ENCODE peak calls at places on chromosomes 2 and 18, in five cellular contexts. M is breast epithelium, I is tibial nerve, A is spleen, F is heart left ventricle. O is an unnamed sample. For H3K4me1, the result is how much of the 10 kb centered on the place peaks cover.

GRCh38 chr2:2573658-2574293 is 242.7 kb upstream of the MYT1L start:
- DNase-seq in A (peak), I (no peak), F (no peak), M (no peak), O (no peak)

GRCh38 chr2:116980354-116980753 is 834.1 kb upstream of the DDX18 start:
- DNase-seq in M (no peak), F (no peak), A (no peak), I (no peak), O (no peak)

GRCh38 chr2:54695378-54695777 is 28.1 kb upstream of the EML6 start:
- DNase-seq in F (no peak), I (no peak), A (no peak), M (no peak), O (no peak)

GRCh38 chr2:159287733-159288132 is 1.2 kb upstream of the WDSUB1 start:
- DNase-seq in M (no peak), F (no peak), I (no peak), A (no peak), O (no peak)

GRCh38 chr18:77203071-77203470 is 46.6 kb upstream of the GALR1 start:
- DNase-seq in F (no peak), I (no peak), M (no peak), A (no peak), O (no peak)

GRCh38 chr2:65070172-65070830 is 14.1 kb downstream of the CEP68 start:
- DNase-seq in A (no peak), I (no peak), F (no peak), M (no peak), O (peak)

GRCh38 chr2:127415593-127416485 is 2.4 kb upstream of the PROC start:
- DNase-seq in A (peak), F (peak), M (peak), I (no peak), O (peak)

GRCh38 chr2:24577481-24577880 is 86.4 kb downstream of the NCOA1 start:
- DNase-seq in M (no peak), F (no peak), A (no peak), I (no peak), O (no peak)

GRCh38 chr2:207928079-207928478 is 97.2 kb downstream of the PLEKHM3 start:
- DNase-seq in I (no peak), M (no peak), A (no peak), F (no peak), O (no peak)

GRCh38 chr2:184596819-184597411 is 1.4 kb upstream of the ZNF804A start:
- DNase-seq in F (no peak), I (no peak), M (no peak), A (no peak), O (no peak)

GRCh38 chr2:46621499-46621898 is 142.1 kb downstream of the TMEM247 start:
- DNase-seq in I (no peak), F (no peak), M (no peak), A (no peak), O (no peak)

GRCh38 chr2:38534746-38535403 is 67.9 kb downstream of the HNRNPLL start:
- DNase-seq in F (no peak), I (no peak), M (no peak), A (no peak), O (no peak)

GRCh38 chr18:48848641-48849143 is 102.1 kb downstream of the SMAD7 start:
- DNase-seq in F (peak), I (no peak), A (no peak), M (no peak), O (no peak)

GRCh38 chr2:144826105-144826504 is 306.2 kb upstream of the ZEB2 start:
- DNase-seq in M (no peak), I (no peak), F (no peak), A (no peak), O (no peak)

GRCh38 chr2:234240917-234241316 is 190.4 kb downstream of the SPP2 start:
- DNase-seq in M (no peak), F (no peak), A (no peak), I (no peak), O (no peak)

GRCh38 chr2:161416633-161417427 is 733 bp downstream of the TBR1 start:
- DNase-seq in A (no peak), M (no peak), I (no peak), F (no peak), O (no peak)

GRCh38 chr18:48743046-48743445 is 204.2 kb downstream of the CTIF start:
- DNase-seq in M (no peak), A (no peak), F (peak), I (peak), O (peak)

GRCh38 chr2:19349911-19350677 is 8.3 kb downstream of the OSR1 start:
- DNase-seq in F (no peak), I (no peak), M (no peak), A (peak), O (no peak)

GRCh38 chr2:79512442-79513401 is at the start of gene CTNNA2:
- DNase-seq in F (peak), A (peak), M (no peak), I (no peak), O (no peak)

GRCh38 chr2:110960281-110960680 is 160.4 kb upstream of the BCL2L11 start:
- DNase-seq in F (no peak), A (no peak), M (no peak), I (no peak), O (no peak)

GRCh38 chr2:110958720-110959119 is 162.0 kb upstream of the BCL2L11 start:
- DNase-seq in I (no peak), A (no peak), F (no peak), M (no peak), O (no peak)

GRCh38 chr2:110961024-110961423 is 159.7 kb upstream of the BCL2L11 start:
- DNase-seq in I (no peak), A (no peak), F (no peak), M (no peak), O (no peak)

GRCh38 chr2:110957267-110957666 is 163.4 kb upstream of the BCL2L11 start:
- DNase-seq in I (no peak), A (no peak), F (no peak), M (no peak), O (no peak)

DNA sequence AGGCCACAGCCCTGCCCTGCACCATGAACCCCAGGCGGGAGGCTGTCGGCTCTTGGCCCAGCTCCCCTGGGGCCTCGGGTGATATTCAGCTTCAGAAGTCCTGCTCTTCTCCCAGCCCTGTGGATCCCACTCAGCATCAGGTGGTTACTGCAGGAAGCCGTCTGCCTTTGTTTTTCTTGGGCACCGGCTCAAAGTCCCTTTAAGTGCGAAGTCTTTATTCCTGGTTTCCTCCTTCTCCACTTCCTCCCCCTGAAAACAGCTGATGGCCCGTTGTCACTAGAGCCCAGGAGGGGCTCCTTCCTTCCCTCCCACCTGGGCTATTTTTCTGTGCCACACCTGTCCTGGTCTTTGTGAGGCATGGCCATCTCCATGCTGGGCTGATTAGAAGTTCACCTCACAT is 161.5 kb upstream of the BCL2L11 start:
- DNase-seq in F (no peak), M (no peak), A (no peak), I (no peak), O (no peak)
- H3K4me1 ChIP-seq in F (under half), M (under half), A (under half), I (under half), O (under half)

GRCh38 chr18:43420950-43421349 is 143.7 kb upstream of the SYT4 start:
- DNase-seq in M (no peak), I (no peak), F (no peak), A (no peak), O (no peak)
- TF ChIP-seq CTCF in M (no peak), I (no peak), F (no peak), A (no peak), O (no peak)

DNA sequence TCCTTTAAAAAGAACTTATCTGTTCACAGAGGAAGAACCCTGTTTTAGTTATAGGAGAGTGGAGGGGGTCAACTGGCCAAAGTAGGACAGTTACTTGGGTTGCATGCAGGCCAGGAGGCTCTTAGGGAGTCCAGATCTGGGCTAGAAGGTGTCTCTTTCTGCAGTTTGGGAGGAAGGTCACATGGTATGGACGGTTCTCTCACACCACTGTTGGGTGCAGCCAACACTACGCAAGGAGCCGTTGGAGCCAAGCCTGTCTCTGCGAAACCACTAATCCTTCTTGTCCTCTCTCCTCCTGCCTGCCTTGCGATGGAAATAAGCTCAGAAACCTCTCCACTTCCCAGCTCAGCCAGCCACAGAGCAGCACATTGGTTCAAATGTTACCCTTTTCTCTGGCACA is 105.9 kb upstream of the TGFA start:
- DNase-seq in M (no peak), I (no peak), A (peak), F (no peak), O (no peak)
- TF ChIP-seq POLR2A in M (no peak), I (no peak), A (no peak), F (no peak), O (no peak)

GRCh38 chr2:111961663-111962062 is 63.3 kb downstream of the MERTK start:
- DNase-seq in F (no peak), M (no peak), I (no peak), A (no peak), O (no peak)

GRCh38 chr2:111954602-111955332 is 56.4 kb downstream of the MERTK start:
- DNase-seq in I (no peak), F (no peak), A (no peak), M (no peak), O (peak)

GRCh38 chr2:111958901-111959300 is 60.5 kb downstream of the MERTK start:
- DNase-seq in F (no peak), M (no peak), A (no peak), I (no peak), O (no peak)

GRCh38 chr2:111952871-111953497 is 54.6 kb downstream of the MERTK start:
- DNase-seq in A (no peak), I (no peak), F (no peak), M (no peak), O (no peak)

DNA sequence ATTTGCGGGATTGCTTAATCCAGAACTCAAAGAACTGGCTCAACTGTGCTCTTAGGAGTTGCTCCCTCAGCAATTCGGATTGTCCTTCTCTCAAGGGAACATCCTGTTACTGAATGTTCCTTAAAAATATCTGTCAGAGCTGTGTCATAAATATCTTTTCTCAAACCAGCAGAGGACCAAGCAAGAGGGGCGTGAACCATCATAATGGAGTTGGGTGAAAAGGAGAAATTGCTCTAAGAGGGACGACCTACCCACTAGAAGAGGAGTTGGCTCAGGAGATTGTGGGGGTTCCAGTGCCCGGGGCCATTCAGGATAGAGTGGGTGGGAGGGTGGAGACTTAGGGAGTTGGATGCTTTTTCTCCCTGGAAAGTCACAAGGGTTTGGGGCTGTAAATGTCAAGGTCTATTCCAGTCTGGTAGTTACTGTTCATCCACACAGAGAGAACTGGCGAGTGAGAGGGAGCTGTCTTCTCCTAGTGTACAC is 59.5 kb downstream of the MERTK start:
- DNase-seq in I (no peak), M (no peak), F (no peak), A (no peak), O (peak)
- H3K4me1 ChIP-seq in I (under half), M (under half), F (under half), A (under half), O (under half)

GRCh38 chr2:142286618-142287017 is 155.8 kb upstream of the LRP1B start:
- DNase-seq in I (no peak), M (no peak), F (no peak), A (no peak), O (no peak)
- TF ChIP-seq CTCF in I (no peak), M (no peak), F (no peak), A (no peak), O (no peak)

O was measured in gastrocnemius medialis.